ENCODE peak calls at places on chromosomes 7 and 10, in ten cellular contexts. T is PC-9; Q is OCI-LY7; H is CD8-positive, alpha-beta memory T cell; S is HCT116; I is BE2C; N is gastrocnemius medialis; X is hepatocyte; L is lung; K is naive thymus-derived CD4-positive, alpha-beta T cell. J is an unnamed sample. For H3K36me3 and H3K4me1, the result is how much of the 10 kb centered on the place peaks cover.

GRCh38 chr7:6462094-6462493 is 14.3 kb upstream of the DAGLB start:
- DNase-seq in T (no peak), Q (no peak), H (no peak), S (no peak), I (no peak), N (no peak), X (no peak), L (no peak), K (no peak), J (no peak)

GRCh38 chr7:4147931-4148620 is 534.0 kb upstream of the FOXK1 start:
- DNase-seq in T (no peak), Q (no peak), H (no peak), S (no peak), I (no peak), N (no peak), X (no peak), L (no peak), K (no peak), J (no peak)

GRCh38 chr10:126350216-126350992 is 37.9 kb downstream of the ADAM12 start:
- DNase-seq in T (peak), Q (no peak), H (no peak), S (peak), I (peak), N (no peak), X (no peak), L (no peak), K (no peak), J (no peak)

GRCh38 chr7:85714182-85714581 is 527.3 kb upstream of the SEMA3D start:
- DNase-seq in T (no peak), Q (no peak), H (no peak), S (no peak), I (no peak), N (no peak), X (no peak), L (no peak), K (no peak), J (no peak)

GRCh38 chr7:73823257-73823656 is 7.5 kb upstream of the CLDN4 start:
- DNase-seq in T (no peak), Q (no peak), H (no peak), S (no peak), I (no peak), N (no peak), X (no peak), L (no peak), K (no peak), J (no peak)

GRCh38 chr7:116955801-116956514 is 2.7 kb downstream of the ST7 start:
- DNase-seq in T (no peak), Q (peak), H (no peak), S (no peak), I (no peak), N (no peak), X (no peak), L (no peak), K (no peak), J (no peak)

GRCh38 chr10:27526242-27526641 is 22.1 kb downstream of the RAB18 start:
- DNase-seq in T (no peak), Q (no peak), H (no peak), S (no peak), I (no peak), N (no peak), X (no peak), L (no peak), K (no peak), J (no peak)

GRCh38 chr7:46208635-46209525 is 287.8 kb upstream of the IGFBP3 start:
- DNase-seq in T (no peak), Q (no peak), H (no peak), S (no peak), I (no peak), N (no peak), X (no peak), L (no peak), K (no peak), J (no peak)

GRCh38 chr7:51023547-51023946 is 240.9 kb upstream of the GRB10 start:
- DNase-seq in T (no peak), Q (no peak), H (no peak), S (no peak), I (no peak), N (no peak), X (no peak), L (no peak), K (no peak), J (no peak)

GRCh38 chr7:45086348-45087065 is 2.3 kb downstream of the NACAD start:
- DNase-seq in T (no peak), Q (no peak), H (no peak), S (no peak), I (no peak), N (no peak), X (no peak), L (no peak), K (no peak), J (no peak)

GRCh38 chr7:45919231-45919825 is 1.7 kb downstream of the IGFBP3 start:
- DNase-seq in T (no peak), Q (no peak), H (no peak), S (no peak), I (no peak), N (no peak), X (no peak), L (no peak), K (no peak), J (no peak)

GRCh38 chr7:80859272-80859970 is 59.4 kb downstream of the SEMA3C start:
- DNase-seq in T (no peak), Q (no peak), H (no peak), S (no peak), I (no peak), N (peak), X (no peak), L (no peak), K (no peak), J (no peak)

GRCh38 chr10:68208424-68209042 is 23.4 kb downstream of the ATOH7 start:
- DNase-seq in T (peak), Q (peak), H (no peak), S (peak), I (peak), N (no peak), X (peak), L (no peak), K (no peak), J (peak)

GRCh38 chr10:98047009-98047741 is 16.8 kb upstream of the CRTAC1 start:
- DNase-seq in T (no peak), Q (no peak), H (no peak), S (no peak), I (peak), N (no peak), X (no peak), L (no peak), K (no peak), J (no peak)

GRCh38 chr10:4013651-4014085 is 228.7 kb upstream of the KLF6 start:
- DNase-seq in T (no peak), Q (no peak), H (no peak), S (no peak), I (no peak), N (no peak), X (no peak), L (no peak), K (no peak), J (no peak)

GRCh38 chr7:41579961-41580935 is 122.6 kb downstream of the INHBA start:
- DNase-seq in T (peak), Q (no peak), H (no peak), S (no peak), I (no peak), N (no peak), X (no peak), L (no peak), K (no peak), J (no peak)

GRCh38 chr7:155192961-155193640 is 104.6 kb upstream of the INSIG1 start:
- DNase-seq in T (no peak), Q (no peak), H (no peak), S (no peak), I (no peak), N (no peak), X (no peak), L (no peak), K (no peak), J (no peak)

GRCh38 chr10:3889961-3890522 is 105.0 kb upstream of the KLF6 start:
- DNase-seq in T (peak), Q (no peak), H (no peak), S (peak), I (no peak), N (no peak), X (peak), L (no peak), K (no peak), J (peak)

GRCh38 chr10:14507156-14507555 is 176.4 kb upstream of the FRMD4A start:
- DNase-seq in T (no peak), Q (no peak), H (peak), S (no peak), I (no peak), N (no peak), X (no peak), L (no peak), K (peak), J (no peak)

GRCh38 chr7:131076711-131077170 is 250.9 kb upstream of the MKLN1 start:
- DNase-seq in T (no peak), Q (no peak), H (no peak), S (no peak), I (no peak), N (no peak), X (peak), L (no peak), K (no peak), J (no peak)

GRCh38 chr10:62590305-62590704 is 214.2 kb upstream of the ADO start:
- DNase-seq in T (no peak), Q (no peak), H (no peak), S (no peak), I (no peak), N (no peak), X (no peak), L (no peak), K (no peak), J (no peak)

GRCh38 chr7:65974876-65975275 is 7.1 kb downstream of the GUSB start:
- DNase-seq in T (no peak), Q (no peak), H (no peak), S (no peak), I (no peak), N (no peak), X (no peak), L (no peak), K (no peak), J (no peak)

GRCh38 chr7:65974191-65974801 is 7.7 kb downstream of the GUSB start:
- DNase-seq in T (no peak), Q (no peak), H (no peak), S (no peak), I (no peak), N (no peak), X (no peak), L (no peak), K (no peak), J (no peak)

GRCh38 chr7:65976659-65977196 is 5.3 kb downstream of the GUSB start:
- DNase-seq in T (no peak), Q (no peak), H (no peak), S (no peak), I (no peak), N (no peak), X (no peak), L (no peak), K (no peak), J (no peak)

GRCh38 chr7:65972976-65973375 is 9.0 kb downstream of the GUSB start:
- DNase-seq in T (no peak), Q (no peak), H (no peak), S (no peak), I (no peak), N (no peak), X (no peak), L (no peak), K (no peak), J (no peak)

DNA sequence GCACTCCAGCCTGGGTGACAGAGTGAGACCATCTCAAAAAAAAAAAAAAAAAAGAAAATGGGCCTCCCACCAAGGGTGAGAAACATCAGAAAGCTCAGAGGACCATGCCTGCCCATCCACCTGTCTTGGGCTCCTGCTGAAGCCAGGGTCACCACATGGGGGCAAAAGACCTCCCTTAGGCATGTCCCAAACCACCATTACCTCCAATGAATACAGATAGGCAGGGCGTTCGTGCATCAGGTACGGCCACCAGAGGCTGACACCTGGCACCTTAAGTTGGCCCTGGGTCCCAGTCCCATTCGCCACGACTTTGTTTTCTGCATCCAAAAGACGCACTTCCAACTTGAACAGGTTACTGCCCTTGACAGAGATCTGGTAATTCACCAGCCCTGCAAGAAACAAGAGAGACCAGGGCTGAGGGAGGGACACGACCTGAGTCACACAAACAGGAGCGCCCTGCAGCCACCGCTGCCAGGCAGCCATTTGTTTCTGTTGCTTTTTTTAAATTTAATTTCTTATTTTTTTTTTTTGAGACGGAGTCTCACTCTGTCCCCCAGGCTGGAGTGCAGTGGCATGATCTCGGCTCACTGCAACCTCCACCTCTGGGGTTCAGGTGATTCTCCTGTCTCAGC is 6.1 kb downstream of the GUSB start:
- DNase-seq in T (no peak), Q (no peak), H (no peak), S (no peak), I (no peak), N (no peak), X (no peak), L (no peak), K (no peak), J (peak)
- H3K36me3 ChIP-seq in T (under half), Q (half or more), H (under half), S (under half), I (half or more), N (under half), X (under half), L (half or more), K (half or more), J (under half)

DNA sequence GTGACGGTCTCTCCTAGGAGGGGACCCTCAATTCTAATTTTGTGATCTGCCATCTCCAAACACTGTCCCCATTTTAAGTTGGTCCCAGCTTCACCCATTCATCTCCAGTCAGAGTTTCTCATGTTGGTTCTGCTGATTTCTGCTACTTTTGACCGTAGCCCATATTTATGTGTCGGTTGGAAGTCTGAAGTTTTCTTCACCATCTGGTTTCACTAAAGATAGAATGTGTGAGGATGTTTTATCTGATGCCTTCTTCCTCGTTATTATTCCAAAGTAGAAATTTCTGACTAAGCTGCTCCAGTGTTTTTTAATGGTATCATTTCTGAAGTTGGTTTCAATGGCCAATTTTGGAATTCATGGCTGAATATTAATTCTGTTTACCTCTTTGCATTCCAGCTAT is 21.3 kb upstream of the IFIT2 start:
- DNase-seq in T (no peak), Q (no peak), H (no peak), S (no peak), I (no peak), N (no peak), X (no peak), L (no peak), K (no peak), J (no peak)
- H3K4me1 ChIP-seq in T (half or more), Q (under half), H (under half), S (half or more), I (under half), N (under half), X (under half), L (under half), K (under half), J (under half)

GRCh38 chr7:693280-693679 is 33.2 kb upstream of the DNAAF5 start:
- DNase-seq in T (no peak), Q (no peak), H (no peak), S (no peak), I (no peak), N (no peak), X (peak), L (no peak), K (no peak), J (no peak)
- H3K4me3 ChIP-seq in T (no peak), Q (no peak), H (no peak), S (no peak), I (no peak), N (no peak), X (no peak), L (no peak), K (no peak), J (no peak)

GRCh38 chr7:98238976-98239375 is 13.1 kb downstream of the TECPR1 start:
- DNase-seq in T (no peak), Q (no peak), H (no peak), S (no peak), I (no peak), N (no peak), X (no peak), L (no peak), K (no peak), J (no peak)
- H3K36me3 ChIP-seq in T (under half), Q (under half), H (under half), S (under half), I (under half), N (under half), X (under half), L (under half), K (half or more), J (under half)

GRCh38 chr10:76430330-76430729 is 998.9 kb downstream of the LRMDA start:
- DNase-seq in T (no peak), Q (no peak), H (no peak), S (no peak), I (no peak), N (no peak), X (no peak), L (no peak), K (no peak), J (no peak)
- H3K4me1 ChIP-seq in T (under half), Q (under half), H (under half), S (under half), I (under half), N (under half), X (under half), L (under half), K (under half), J (under half)

DNA sequence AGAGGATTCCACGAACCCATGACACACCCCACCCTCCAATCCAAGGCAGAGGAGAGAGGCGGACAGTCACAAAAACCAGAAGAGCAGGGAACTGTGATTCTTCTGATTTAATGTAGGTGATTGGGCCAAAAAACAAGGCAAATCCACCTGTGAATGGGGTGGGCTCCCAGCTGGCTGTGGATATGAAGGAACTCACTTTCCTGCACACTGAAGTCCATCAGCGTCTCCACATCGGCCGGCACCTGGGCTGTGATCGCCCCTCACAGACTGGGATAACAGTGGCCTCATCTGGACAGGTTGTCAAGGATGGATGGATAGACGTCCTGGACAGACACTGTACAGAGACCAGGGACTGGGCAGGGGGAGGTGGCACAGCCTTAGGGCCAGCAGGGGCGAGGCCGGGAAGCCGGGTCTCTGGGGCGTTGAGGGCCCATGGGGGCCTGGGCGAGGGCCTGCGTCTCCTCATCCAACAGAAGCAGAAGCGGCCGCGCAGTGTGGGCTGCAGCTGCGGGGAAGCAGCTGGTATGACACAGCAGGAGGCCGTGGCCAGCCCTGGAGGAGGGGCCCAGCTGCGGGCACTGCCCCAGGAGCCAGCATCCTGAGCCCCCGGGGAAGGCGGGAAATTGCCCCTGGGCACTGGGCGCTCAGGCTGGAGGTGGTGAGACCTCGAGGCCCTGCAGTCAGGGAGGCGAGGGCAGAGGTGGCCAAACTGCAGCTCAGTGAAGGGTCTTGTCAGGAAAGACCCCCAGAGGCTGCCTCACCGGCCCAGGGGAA is 54.2 kb downstream of the DIP2C start:
- DNase-seq in T (no peak), Q (no peak), H (no peak), S (no peak), I (no peak), N (no peak), X (no peak), L (no peak), K (no peak), J (peak)
- H3K4me3 ChIP-seq in T (no peak), Q (no peak), H (no peak), S (no peak), I (no peak), N (no peak), X (no peak), L (no peak), K (no peak), J (no peak)

GRCh38 chr7:92368741-92369140 is 78.5 kb upstream of the GATAD1 start:
- DNase-seq in T (no peak), Q (no peak), H (no peak), S (no peak), I (no peak), N (no peak), X (no peak), L (no peak), K (no peak), J (no peak)

GRCh38 chr7:92362131-92362530 is 85.2 kb upstream of the GATAD1 start:
- DNase-seq in T (no peak), Q (no peak), H (no peak), S (no peak), I (no peak), N (no peak), X (no peak), L (no peak), K (no peak), J (no peak)

GRCh38 chr7:92366730-92367129 is 80.6 kb upstream of the GATAD1 start:
- DNase-seq in T (no peak), Q (no peak), H (no peak), S (no peak), I (no peak), N (no peak), X (no peak), L (no peak), K (no peak), J (no peak)
- H3K36me3 ChIP-seq in T (under half), Q (under half), H (under half), S (under half), I (under half), N (under half), X (under half), L (under half), K (under half), J (under half)

GRCh38 chr7:91995391-91995790 is 54.7 kb downstream of the AKAP9 start:
- DNase-seq in T (no peak), Q (peak), H (no peak), S (no peak), I (no peak), N (no peak), X (no peak), L (no peak), K (no peak), J (no peak)
- H3K4me1 ChIP-seq in T (under half), Q (under half), H (under half), S (under half), I (under half), N (under half), X (under half), L (under half), K (under half), J (under half)

J was measured in Caco-2.